ENCODE peak calls at places on chromosomes 6 and 20, in nine cellular contexts. X is fibroblast of the aortic adventitia, E is cardiac fibroblast, L is MG63, W is AG04449, S is astrocyte, C is GM12865, V is testis, Y is lung. U is an unnamed sample.

GRCh38 chr20:51800769-51801219 is 1.5 kb downstream of the SALL4 start:
- DNase-seq in X (peak; percentile 11), E (peak; percentile 5), L (peak; percentile 13), W (no peak), S (no peak), C (no peak), V (peak; percentile 51), Y (no peak), U (peak; percentile 20)

GRCh38 chr20:25273541-25274358 is 25.9 kb downstream of the PYGB start:
- DNase-seq in X (no peak), E (no peak), L (no peak), W (no peak), S (no peak), C (no peak), V (peak; percentile 67), Y (no peak), U (no peak)

GRCh38 chr20:39132093-39132492 is 169.9 kb downstream of the DHX35 start:
- DNase-seq in X (no peak), E (no peak), L (no peak), W (no peak), S (no peak), C (no peak), V (no peak), Y (no peak), U (no peak)

GRCh38 chr6:29236060-29236459 is 65.4 kb downstream of the OR2J2 start:
- DNase-seq in X (no peak), E (no peak), L (no peak), W (no peak), S (no peak), C (no peak), V (no peak), Y (no peak), U (no peak)

GRCh38 chr6:90538651-90539050 is 48.2 kb downstream of the MAP3K7 start:
- DNase-seq in X (peak; percentile 77), E (peak; percentile 11), L (no peak), W (no peak), S (peak; percentile 62), C (no peak), V (peak; percentile 23), Y (no peak), U (peak; percentile 68)

GRCh38 chr6:25017932-25018581 is 82.3 kb upstream of the RIPOR2 start:
- DNase-seq in X (peak; percentile 64), E (peak; percentile 91), L (no peak), W (no peak), S (peak; percentile 31), C (peak; percentile 88), V (peak; percentile 55), Y (peak; percentile 78), U (peak; percentile 78)

GRCh38 chr20:33013701-33014326 is 6.3 kb downstream of the BPIFB2 start:
- DNase-seq in X (no peak), E (no peak), L (no peak), W (no peak), S (no peak), C (no peak), V (no peak), Y (no peak), U (no peak)

GRCh38 chr6:90900034-90900433 is 313.2 kb upstream of the MAP3K7 start:
- DNase-seq in X (no peak), E (no peak), L (no peak), W (no peak), S (no peak), C (no peak), V (no peak), Y (no peak), U (no peak)

GRCh38 chr6:38391909-38392614 is 247.7 kb downstream of the BTBD9 start:
- DNase-seq in X (peak; percentile 28), E (peak; percentile 17), L (no peak), W (no peak), S (peak; percentile 67), C (no peak), V (no peak), Y (no peak), U (no peak)

GRCh38 chr6:4774715-4775590 is 1.3 kb upstream of the CDYL start:
- DNase-seq in X (no peak), E (no peak), L (no peak), W (no peak), S (no peak), C (no peak), V (peak; percentile 34), Y (peak; percentile 44), U (no peak)

GRCh38 chr20:60694763-60695162 is 557.3 kb upstream of the CDH4 start:
- DNase-seq in X (peak; percentile 13), E (no peak), L (no peak), W (no peak), S (peak; percentile 80), C (no peak), V (no peak), Y (no peak), U (no peak)

GRCh38 chr6:116313377-116313776 is 33.6 kb upstream of the TSPYL1 start:
- DNase-seq in X (peak; percentile 48), E (peak; percentile 45), L (no peak), W (no peak), S (peak; percentile 47), C (no peak), V (no peak), Y (no peak), U (peak; percentile 41)

GRCh38 chr6:50145125-50145524 is 95.4 kb upstream of the DEFB112 start:
- DNase-seq in X (no peak), E (peak; percentile 10), L (no peak), W (no peak), S (no peak), C (peak; percentile 2), V (no peak), Y (no peak), U (peak; percentile 3)

DNA sequence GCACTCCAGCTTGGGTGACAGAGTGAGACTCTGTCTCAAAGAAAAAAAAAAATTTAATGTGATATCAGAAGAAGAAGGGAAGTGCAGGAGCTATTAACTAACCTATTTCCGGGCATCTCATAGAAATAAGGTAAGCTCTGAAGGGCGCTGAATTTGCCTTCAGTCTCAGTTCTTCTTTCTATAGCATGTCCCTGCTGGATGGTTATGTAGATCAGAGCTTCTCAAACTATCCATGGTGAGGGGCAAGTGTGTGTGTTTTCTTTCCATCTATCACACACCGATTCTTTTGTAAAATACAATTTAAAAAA is 100.1 kb upstream of the MTHFD1L start:
- DNase-seq in X (no peak), E (no peak), L (no peak), W (no peak), S (no peak), C (peak; percentile 44), V (no peak), Y (no peak), U (no peak)
- H3K4me3 ChIP-seq in X (no peak overlapping the region), E (no peak overlapping the region), L (no peak overlapping the region), W (no peak overlapping the region), S (no peak overlapping the region), C (no peak overlapping the region), V (no peak overlapping the region), Y (no peak overlapping the region), U (no peak overlapping the region)

DNA sequence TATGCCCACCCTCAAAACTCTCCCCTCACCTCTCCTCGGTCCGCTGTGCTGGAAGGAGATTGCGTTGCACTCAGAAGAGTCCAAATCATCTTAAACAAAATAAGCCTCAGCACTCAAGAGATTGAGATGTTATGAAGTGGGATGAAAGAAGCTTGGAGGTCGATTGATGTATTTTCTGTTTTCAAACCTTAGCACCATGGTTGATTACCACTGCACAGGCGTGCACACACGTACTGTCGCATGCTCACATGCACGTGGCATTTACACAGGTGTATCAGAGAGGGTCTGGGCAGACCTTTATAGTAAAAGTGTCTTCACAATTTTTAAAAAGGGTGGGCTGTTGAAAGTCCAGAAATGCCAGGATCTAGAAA is 612 bp upstream of the AGPAT4 start:
- DNase-seq in X (no peak), E (no peak), L (no peak), W (no peak), S (no peak), C (no peak), V (no peak), Y (no peak), U (no peak)
- H3K4me3 ChIP-seq in X (peak overlapping the region; percentile 93), E (peak overlapping the region; percentile 70), L (peak overlapping the region; percentile 66), W (peak overlapping the region; percentile 88), S (peak overlapping the region; percentile 79), C (peak overlapping the region; percentile 67), V (peak overlapping the region; percentile 59), Y (peak overlapping the region; percentile 32), U (peak overlapping the region; percentile 89)

DNA sequence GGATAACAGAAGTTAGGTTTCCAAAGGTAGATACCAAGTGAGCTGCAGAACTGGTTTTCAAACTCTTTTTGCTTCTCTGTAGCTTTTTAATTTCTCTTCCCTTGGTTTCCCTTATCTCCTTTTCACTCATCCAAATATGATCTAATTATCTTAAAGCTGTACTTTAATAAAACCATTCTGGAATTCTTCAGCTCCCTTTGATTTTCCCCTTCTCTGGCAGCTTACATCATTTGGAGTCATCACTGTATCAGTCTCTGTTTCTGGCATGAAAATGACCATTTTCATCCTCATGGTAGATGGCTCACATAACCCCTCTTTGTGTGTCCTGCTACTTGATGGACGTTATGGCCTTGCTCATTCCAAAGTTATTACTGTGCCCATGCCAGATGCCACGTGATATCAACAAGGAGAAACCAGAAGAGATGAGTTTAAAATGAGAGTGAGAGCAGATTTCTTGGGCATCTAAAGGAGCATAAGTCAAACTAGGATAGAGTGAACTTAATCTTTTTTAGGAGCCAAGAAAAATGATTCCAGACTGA is 620.2 kb downstream of the QKI start:
- DNase-seq in X (no peak), E (no peak), L (peak; percentile 46), W (no peak), S (peak; percentile 77), C (no peak), V (no peak), Y (no peak), U (no peak)
- H3K4me3 ChIP-seq in X (no peak overlapping the region), E (no peak overlapping the region), L (no peak overlapping the region), W (no peak overlapping the region), S (no peak overlapping the region), C (no peak overlapping the region), V (no peak overlapping the region), Y (no peak overlapping the region), U (no peak overlapping the region)

GRCh38 chr20:63658749-63659187 is 656 bp downstream of the RTEL1 start:
- DNase-seq in X (peak; percentile 57), E (peak; percentile 49), L (peak; percentile 34), W (no peak), S (peak; percentile 47), C (no peak), V (no peak), Y (no peak), U (peak; percentile 59)

GRCh38 chr20:63661108-63661507 is 3.0 kb downstream of the RTEL1 start:
- DNase-seq in X (no peak), E (no peak), L (no peak), W (no peak), S (no peak), C (no peak), V (no peak), Y (no peak), U (no peak)

GRCh38 chr20:63659370-63659769 is 1.3 kb downstream of the RTEL1 start:
- DNase-seq in X (no peak), E (no peak), L (no peak), W (no peak), S (no peak), C (no peak), V (no peak), Y (no peak), U (no peak)

GRCh38 chr20:63661959-63662812 is 4.1 kb downstream of the RTEL1 start:
- DNase-seq in X (no peak), E (no peak), L (no peak), W (no peak), S (no peak), C (no peak), V (no peak), Y (no peak), U (no peak)

DNA sequence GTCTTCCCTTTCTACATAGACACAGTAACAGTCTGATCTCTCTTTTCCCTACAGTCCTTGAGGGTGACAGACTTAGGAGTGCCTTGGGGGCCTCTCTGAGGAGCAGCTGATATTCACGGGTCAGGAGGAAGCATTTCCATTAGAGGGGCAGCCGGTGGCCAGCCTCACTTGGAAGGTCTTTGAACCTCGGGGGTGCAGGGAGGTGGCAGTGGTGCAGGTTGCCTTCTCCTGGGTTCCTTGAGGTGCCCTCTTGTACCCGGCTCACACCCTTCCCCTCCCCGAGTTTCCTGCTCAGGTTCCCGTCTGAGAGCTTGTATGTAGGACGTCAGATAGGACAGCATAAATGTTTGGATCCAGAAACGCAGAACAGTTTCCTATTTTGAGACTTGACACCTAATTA is 2.5 kb downstream of the RTEL1 start:
- DNase-seq in X (no peak), E (no peak), L (no peak), W (no peak), S (no peak), C (no peak), V (no peak), Y (no peak), U (no peak)
- H3K4me3 ChIP-seq in X (no peak overlapping the region), E (no peak overlapping the region), L (no peak overlapping the region), W (no peak overlapping the region), S (no peak overlapping the region), C (no peak overlapping the region), V (no peak overlapping the region), Y (no peak overlapping the region), U (no peak overlapping the region)

U was measured in fibroblast of villous mesenchyme.